ENCODE peak calls at places on chromosomes 5 and 9, in four cellular contexts. G is H9, I is IMR-90, Z is neuronal stem cell. P is an unnamed sample. For H3K4me1, the result is how much of the 10 kb centered on the place peaks cover.

GRCh38 chr9:93203713-93204469 is 20.0 kb downstream of the WNK2 start:
- DNase-seq in G (no peak), Z (no peak), I (no peak), P (no peak)

GRCh38 chr5:78920604-78921003 is 64.5 kb downstream of the ARSB start:
- DNase-seq in I (peak), Z (no peak), G (no peak), P (peak)

GRCh38 chr9:136147038-136147889 is 28.6 kb upstream of the TMEM250 start:
- DNase-seq in Z (no peak), G (no peak), I (no peak), P (no peak)

GRCh38 chr5:163105456-163105855 is 331.9 kb upstream of the CCNG1 start:
- DNase-seq in G (no peak), I (no peak), Z (no peak), P (no peak)

GRCh38 chr9:90722116-90722515 is 79.5 kb upstream of the DIRAS2 start:
- DNase-seq in I (no peak), G (no peak), Z (no peak), P (peak)

GRCh38 chr5:35009657-35010056 is 38.1 kb downstream of the AGXT2 start:
- DNase-seq in G (no peak), I (peak), Z (no peak), P (peak)

GRCh38 chr5:123088031-123088805 is 823 bp upstream of the PRDM6 start:
- DNase-seq in G (peak), Z (no peak), I (no peak), P (peak)

GRCh38 chr5:125575561-125576504 is 829.4 kb upstream of the ZNF608 start:
- DNase-seq in Z (peak), G (peak), I (no peak), P (peak)

GRCh38 chr9:124122813-124123462 is 111.4 kb downstream of the LHX2 start:
- DNase-seq in Z (no peak), I (peak), G (no peak), P (no peak)

GRCh38 chr9:136784249-136784996 is 6.7 kb upstream of the TMEM141 start:
- DNase-seq in I (no peak), G (no peak), Z (no peak), P (peak)

GRCh38 chr5:148984333-148984732 is 78.5 kb downstream of the SH3TC2 start:
- DNase-seq in Z (no peak), G (peak), I (peak), P (peak)

GRCh38 chr5:131068893-131069643 is 96.0 kb downstream of the HINT1 start:
- DNase-seq in G (no peak), I (no peak), Z (no peak), P (no peak)

GRCh38 chr5:95406426-95407093 is 15.4 kb downstream of the FAM81B start:
- DNase-seq in Z (no peak), I (no peak), G (no peak), P (no peak)

GRCh38 chr5:102975457-102976182 is 144.3 kb downstream of the GIN1 start:
- DNase-seq in I (peak), Z (no peak), G (no peak), P (peak)

GRCh38 chr5:159017787-159018186 is 81.9 kb downstream of the EBF1 start:
- DNase-seq in Z (no peak), I (peak), G (peak), P (peak)

GRCh38 chr5:73945505-73945904 is 319.5 kb downstream of the ARHGEF28 start:
- DNase-seq in I (no peak), G (no peak), Z (no peak), P (no peak)

GRCh38 chr5:172608773-172609172 is 32.3 kb upstream of the NEURL1B start:
- DNase-seq in I (no peak), G (peak), Z (no peak), P (no peak)

GRCh38 chr5:172607213-172607793 is 33.8 kb upstream of the NEURL1B start:
- DNase-seq in I (peak), G (peak), Z (no peak), P (no peak)

GRCh38 chr5:172603425-172603824 is 37.6 kb upstream of the NEURL1B start:
- DNase-seq in I (peak), G (no peak), Z (peak), P (peak)

GRCh38 chr5:172605466-172605865 is 35.6 kb upstream of the NEURL1B start:
- DNase-seq in Z (no peak), G (no peak), I (no peak), P (no peak)

DNA sequence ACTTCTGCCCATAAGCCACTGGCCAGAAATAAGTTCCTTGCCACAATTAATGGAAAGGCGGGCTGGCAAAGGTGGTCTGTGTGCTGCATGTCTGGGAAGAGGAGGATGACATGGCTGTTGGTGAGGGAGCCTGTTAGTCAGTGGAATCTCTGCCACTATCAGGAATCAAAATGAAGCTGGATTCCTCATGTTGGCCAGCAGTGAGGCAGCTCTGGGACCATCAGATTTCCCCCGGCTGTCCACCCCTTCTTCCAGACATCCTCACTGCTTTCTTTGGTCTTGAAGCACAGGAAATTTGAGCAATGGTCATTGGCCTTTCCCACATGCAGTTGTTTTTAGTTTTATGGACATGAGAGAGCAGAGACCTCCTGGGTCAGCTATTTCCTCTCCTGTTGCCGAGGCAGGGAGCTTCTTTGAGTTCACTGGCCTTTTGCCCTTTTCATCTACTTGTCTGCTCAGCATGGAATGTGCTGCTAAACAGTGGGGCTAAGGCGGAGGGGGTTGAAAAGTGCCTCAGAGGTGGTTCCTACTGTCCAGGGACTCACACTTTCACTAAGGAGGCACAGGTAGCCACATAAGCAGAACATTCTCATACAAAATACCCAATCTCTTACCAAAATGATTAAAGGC is 34.8 kb upstream of the NEURL1B start:
- DNase-seq in I (no peak), Z (no peak), G (peak), P (no peak)
- H4K91ac ChIP-seq in I (no peak), Z (no peak), G (no peak), P (no peak)

GRCh38 chr9:110160163-110160562 is 47.8 kb downstream of the C9orf152 start:
- DNase-seq in I (peak), Z (no peak), G (no peak), P (peak)
- H3K4me1 ChIP-seq in I (under half), Z (under half), G (under half), P (under half)

GRCh38 chr5:91122663-91123062 is 260.5 kb downstream of the ARRDC3 start:
- DNase-seq in G (no peak), I (no peak), Z (no peak), P (no peak)

GRCh38 chr5:91119265-91119664 is 263.9 kb downstream of the ARRDC3 start:
- DNase-seq in G (no peak), Z (no peak), I (no peak), P (no peak)

GRCh38 chr5:91118802-91119201 is 264.3 kb downstream of the ARRDC3 start:
- DNase-seq in I (peak), G (no peak), Z (no peak), P (no peak)

GRCh38 chr5:91121347-91121993 is 261.6 kb downstream of the ARRDC3 start:
- DNase-seq in Z (no peak), G (no peak), I (no peak), P (no peak)

DNA sequence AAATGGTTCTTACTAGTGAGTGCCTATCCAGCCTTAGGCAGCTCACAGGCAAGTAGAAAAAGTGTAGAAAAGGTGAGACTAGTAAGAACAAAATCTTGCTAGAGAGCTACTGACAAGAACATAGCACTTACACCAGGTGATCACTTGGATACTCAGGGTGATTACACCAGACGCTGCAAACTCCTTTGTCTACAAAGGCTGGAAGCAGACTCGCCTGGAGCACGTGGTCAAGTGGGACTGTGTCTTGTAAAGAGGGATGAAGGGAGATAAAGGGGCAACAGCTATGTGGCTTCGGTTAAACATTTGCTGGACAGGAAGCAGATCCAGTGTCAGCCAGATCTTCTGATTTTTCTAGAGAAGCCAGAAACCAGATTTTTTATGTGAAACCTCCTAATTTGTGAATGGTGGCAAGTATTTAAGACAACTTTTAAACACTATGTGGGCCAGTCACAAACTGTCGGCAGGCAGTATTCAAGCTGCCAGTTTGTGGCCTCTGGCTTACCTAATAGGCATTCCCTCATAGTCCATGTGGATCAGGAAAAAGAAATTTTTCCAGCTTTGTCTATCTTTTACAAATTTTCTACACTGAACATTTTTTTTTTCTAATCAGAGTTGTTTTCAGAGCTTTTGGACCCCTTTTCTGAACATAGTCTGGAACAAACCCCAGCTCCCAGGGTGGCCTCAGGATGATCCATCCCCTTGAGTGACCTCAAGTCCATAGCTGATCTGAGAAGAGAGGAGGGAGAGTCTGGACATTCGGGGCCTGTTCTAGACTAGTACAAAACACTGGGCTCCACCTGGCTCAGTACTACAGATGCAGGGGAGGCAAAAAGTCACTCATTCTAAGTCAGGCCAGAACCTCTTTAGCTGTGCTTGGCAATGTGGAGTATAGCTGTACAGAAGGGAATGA is 262.9 kb downstream of the ARRDC3 start:
- DNase-seq in G (no peak), Z (no peak), I (no peak), P (no peak)
- H4K8ac ChIP-seq in G (no peak), Z (no peak), I (no peak), P (no peak)

GRCh38 chr5:181223041-181223728 is at the start of gene TRIM41:
- DNase-seq in Z (peak), G (peak), I (peak), P (peak)
- H4K91ac ChIP-seq in Z (no peak), G (no peak), I (peak), P (peak)

P was measured in mesenchymal stem cell.